ENCODE peak calls at places on chromosomes 6 and 20, in five cellular contexts. G is testis, C is GM23338, L is psoas muscle, F is left ventricle myocardium inferior. K is an unnamed sample.
A peak's percentile ranks its signal among the peaks of the same experiment; 100 is the strongest.

GRCh38 chr6:106963544-106963943 is 11.0 kb downstream of the CD24 start:
- DNase-seq in G (no peak), L (no peak), C (no peak), F (no peak), K (no peak)

GRCh38 chr20:11459090-11459877 is 458.4 kb upstream of the BTBD3 start:
- DNase-seq in F (no peak), L (no peak), G (no peak), C (no peak), K (no peak)

GRCh38 chr20:62993856-62994494 is 12.8 kb downstream of the BHLHE23 start:
- DNase-seq in G (no peak), F (no peak), L (no peak), C (no peak), K (no peak)

GRCh38 chr6:84763397-84764331 is 734 bp downstream of the TBX18 start:
- DNase-seq in F (peak; percentile 64), C (peak; percentile 56), L (peak; percentile 60), G (peak; percentile 33), K (peak; percentile 86)

GRCh38 chr20:32535953-32536823 is 48.9 kb downstream of the NOL4L start:
- DNase-seq in F (peak; percentile 48), G (peak; percentile 68), C (peak; percentile 97), L (peak; percentile 50), K (no peak)

GRCh38 chr20:33291830-33292355 is 8.9 kb downstream of the BPIFB1 start:
- DNase-seq in L (no peak), F (no peak), G (peak; percentile 70), C (peak; percentile 89), K (peak; percentile 17)

GRCh38 chr6:48904809-48905208 is 558.2 kb downstream of the MMUT start:
- DNase-seq in L (no peak), C (no peak), F (no peak), G (no peak), K (no peak)

GRCh38 chr6:11002176-11002575 is 41.9 kb downstream of the ELOVL2 start:
- DNase-seq in G (no peak), L (no peak), C (no peak), F (no peak), K (no peak)

GRCh38 chr20:62315773-62316172 is 13.0 kb downstream of the ADRM1 start:
- DNase-seq in G (no peak), C (no peak), F (no peak), L (no peak), K (no peak)

GRCh38 chr6:136306466-136306865 is 16.8 kb upstream of the BCLAF1 start:
- DNase-seq in C (no peak), F (no peak), G (no peak), L (no peak), K (no peak)

GRCh38 chr6:49406241-49406970 is 56.6 kb downstream of the MMUT start:
- DNase-seq in L (no peak), C (peak; percentile 13), G (no peak), F (no peak), K (no peak)

DNA sequence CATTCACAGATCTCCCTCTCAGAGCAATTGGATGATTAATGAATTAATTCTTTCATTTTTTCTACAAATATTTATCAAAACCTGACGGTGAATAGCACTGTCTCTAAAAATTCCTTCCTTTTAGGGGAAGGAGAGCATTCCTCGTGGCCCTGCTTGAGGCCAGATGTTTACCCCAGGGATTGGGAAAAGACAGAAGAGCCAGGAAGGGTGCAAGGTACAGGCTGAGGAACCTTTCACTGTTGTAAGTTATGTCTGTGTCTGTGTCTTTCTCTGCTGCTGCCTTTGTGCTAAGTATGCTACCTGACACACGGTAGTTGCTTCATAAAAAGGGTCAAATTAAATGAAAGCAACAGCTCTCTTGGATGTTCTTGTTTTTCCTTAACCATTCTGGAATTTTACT is 27.4 kb upstream of the CCN2 start:
- DNase-seq in C (no peak), L (no peak), G (no peak), F (no peak), K (no peak)
- H3K27ac ChIP-seq in C (no peak overlapping the region), L (no peak overlapping the region), G (no peak overlapping the region), F (no peak overlapping the region), K (no peak overlapping the region)

GRCh38 chr6:133130863-133131262 is 110.3 kb upstream of the EYA4 start:
- DNase-seq in F (peak; percentile 80), L (peak; percentile 63), G (peak; percentile 20), C (no peak), K (peak; percentile 84)

GRCh38 chr6:133132092-133132491 is 109.1 kb upstream of the EYA4 start:
- DNase-seq in F (no peak), L (no peak), C (no peak), G (no peak), K (no peak)

GRCh38 chr6:133129556-133129955 is 111.6 kb upstream of the EYA4 start:
- DNase-seq in C (no peak), L (no peak), G (no peak), F (no peak), K (peak; percentile 32)

GRCh38 chr6:133132583-133132982 is 108.6 kb upstream of the EYA4 start:
- DNase-seq in F (no peak), L (no peak), G (no peak), C (peak; percentile 45), K (no peak)

GRCh38 chr6:133131621-133132020 is 109.5 kb upstream of the EYA4 start:
- DNase-seq in F (no peak), G (no peak), L (peak; percentile 38), C (no peak), K (no peak)
- H3K27ac ChIP-seq in F (peak overlapping the region; percentile 85), G (no peak overlapping the region), L (peak overlapping the region; percentile 91), C (no peak overlapping the region), K (no peak overlapping the region)

DNA sequence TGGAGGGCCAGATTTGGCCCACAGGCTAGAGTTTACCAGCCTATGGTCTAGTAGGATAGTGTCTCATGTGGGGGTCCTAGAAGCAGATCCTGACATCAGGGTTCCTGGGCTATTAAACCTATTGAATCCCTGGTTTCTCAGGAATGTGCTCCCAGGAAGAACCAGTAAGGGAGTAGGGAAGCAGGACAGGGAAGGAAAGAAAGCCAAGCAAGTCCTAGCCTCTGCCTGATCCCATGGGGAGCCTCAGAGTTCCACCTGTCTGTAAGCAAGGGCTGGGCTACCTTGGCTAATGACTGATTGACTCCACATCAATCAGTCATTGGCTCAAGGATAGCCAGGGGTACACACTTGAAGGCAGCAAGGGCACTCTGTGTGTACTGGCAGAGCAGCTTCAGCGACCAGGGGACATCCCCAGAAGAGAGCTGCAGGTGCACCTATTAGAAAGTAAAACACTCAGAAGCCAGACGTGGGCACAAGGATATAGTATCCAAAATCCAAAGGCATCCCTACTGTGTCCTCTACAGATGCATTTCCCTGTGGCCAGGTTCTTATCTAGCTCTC is 309.5 kb downstream of the TSHZ2 start:
- DNase-seq in G (no peak), L (no peak), C (peak; percentile 26), F (no peak), K (no peak)
- H3K27ac ChIP-seq in G (no peak overlapping the region), L (no peak overlapping the region), C (no peak overlapping the region), F (no peak overlapping the region), K (no peak overlapping the region)

GRCh38 chr6:26186652-26187051 is 99.4 kb downstream of the HFE start:
- DNase-seq in C (no peak), L (no peak), F (no peak), G (no peak), K (no peak)

GRCh38 chr6:26183581-26184408 is 96.6 kb downstream of the HFE start:
- DNase-seq in F (peak; percentile 53), G (peak; percentile 80), L (peak; percentile 45), C (peak; percentile 92), K (peak; percentile 85)

GRCh38 chr6:26184492-26184891 is 97.3 kb downstream of the HFE start:
- DNase-seq in F (no peak), C (no peak), L (no peak), G (no peak), K (no peak)

GRCh38 chr6:26185802-26186201 is 98.6 kb downstream of the HFE start:
- DNase-seq in C (no peak), F (no peak), G (no peak), L (no peak), K (no peak)

DNA sequence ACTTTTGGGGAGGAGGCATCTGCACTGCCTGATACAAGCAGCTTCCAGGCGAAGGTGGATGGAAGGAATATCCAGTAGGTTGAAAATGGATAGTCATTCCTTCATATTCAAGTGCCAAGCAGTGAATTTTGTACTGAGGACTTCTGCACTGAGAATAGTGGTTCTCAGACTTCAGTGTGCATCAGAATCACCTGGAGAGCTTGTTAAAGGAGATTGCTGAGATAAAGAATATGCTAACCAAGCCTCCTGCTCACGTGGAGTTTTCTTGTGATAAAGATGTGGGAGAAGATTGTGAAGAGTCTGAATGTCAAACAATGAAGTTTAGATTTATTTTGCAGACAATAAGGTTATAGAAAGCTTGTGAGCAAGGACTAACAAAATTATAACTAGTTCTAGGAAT is 97.8 kb downstream of the HFE start:
- DNase-seq in F (no peak), C (no peak), L (no peak), G (no peak), K (no peak)
- H3K27ac ChIP-seq in F (no peak overlapping the region), C (peak overlapping the region; percentile 85), L (no peak overlapping the region), G (no peak overlapping the region), K (no peak overlapping the region)

GRCh38 chr6:2823104-2823850 is 18.4 kb downstream of the SERPINB1 start:
- DNase-seq in L (no peak), F (no peak), G (no peak), C (no peak), K (no peak)
- H3K27ac ChIP-seq in L (peak overlapping the region; percentile 13), F (no peak overlapping the region), G (no peak overlapping the region), C (no peak overlapping the region), K (no peak overlapping the region)

DNA sequence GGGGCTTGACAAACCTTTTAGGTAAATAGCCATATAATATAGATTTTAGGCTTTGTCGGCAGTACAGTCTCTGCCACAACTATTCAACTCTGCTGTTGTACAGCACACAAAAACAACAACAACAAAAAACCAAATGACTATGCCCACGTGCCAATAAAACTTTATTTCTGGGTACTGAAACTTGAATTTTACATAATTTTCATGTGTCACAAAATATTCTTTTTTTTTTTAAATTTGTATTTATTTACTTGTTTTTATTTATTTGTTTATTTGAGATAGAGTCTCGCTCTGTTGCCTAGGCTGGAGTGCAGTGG is 34.8 kb upstream of the B4GALT5 start:
- DNase-seq in C (no peak), L (no peak), G (no peak), F (no peak), K (no peak)
- H3K27ac ChIP-seq in C (no peak overlapping the region), L (peak overlapping the region; percentile 88), G (peak overlapping the region; percentile 81), F (peak overlapping the region; percentile 88), K (no peak overlapping the region)